ENCODE peak calls at places on chromosomes 11 and 22, in seven cellular contexts. G is omental fat pad, H is lower lobe of right lung, Q is right atrium auricular region, Z is SJSA1, C is GM12865, N is epithelial cell of esophagus. W is an unnamed sample.

GRCh38 chr22:25403752-25404471 is 160.6 kb upstream of the GRK3 start:
- DNase-seq in G (no peak), H (no peak), Q (no peak), Z (peak), C (peak), N (peak), W (peak)

GRCh38 chr22:37999640-38000272 is 15.4 kb upstream of the SOX10 start:
- DNase-seq in G (no peak), H (no peak), Q (no peak), Z (no peak), C (peak), N (peak), W (peak)

GRCh38 chr11:32090774-32091370 is at the start of gene RCN1:
- DNase-seq in G (peak), H (peak), Q (peak), Z (peak), C (peak), N (peak), W (peak)

GRCh38 chr11:18669211-18669593 is 29.4 kb upstream of the TMEM86A start:
- DNase-seq in G (no peak), H (no peak), Q (no peak), Z (no peak), C (no peak), N (peak), W (peak)

GRCh38 chr22:19210188-19210587 is 31.7 kb upstream of the SLC25A1 start:
- DNase-seq in G (no peak), H (no peak), Q (no peak), Z (no peak), C (no peak), N (no peak), W (no peak)

GRCh38 chr11:123494195-123495050 is 64.4 kb downstream of the GRAMD1B start:
- DNase-seq in G (no peak), H (no peak), Q (no peak), Z (no peak), C (no peak), N (peak), W (no peak)

GRCh38 chr22:50175921-50176849 is 5.7 kb downstream of the PANX2 start:
- DNase-seq in G (no peak), H (peak), Q (no peak), Z (no peak), C (no peak), N (no peak), W (no peak)

GRCh38 chr11:3840870-3841425 is at the start of gene RHOG:
- DNase-seq in G (no peak), H (peak), Q (peak), Z (no peak), C (peak), N (peak), W (no peak)

GRCh38 chr11:64123102-64123434 is 42.8 kb downstream of the MACROD1 start:
- DNase-seq in G (no peak), H (peak), Q (no peak), Z (no peak), C (no peak), N (peak), W (no peak)

GRCh38 chr22:50000587-50001387 is 11.8 kb downstream of the IL17REL start:
- DNase-seq in G (no peak), H (peak), Q (no peak), Z (no peak), C (no peak), N (no peak), W (no peak)

GRCh38 chr11:66531841-66532240 is 14.0 kb downstream of the ZDHHC24 start:
- DNase-seq in G (no peak), H (no peak), Q (no peak), Z (no peak), C (no peak), N (no peak), W (no peak)

GRCh38 chr11:104146421-104146820 is 17.5 kb downstream of the PDGFD start:
- DNase-seq in G (no peak), H (no peak), Q (no peak), Z (no peak), C (no peak), N (no peak), W (no peak)

GRCh38 chr22:41780714-41781507 is 19.6 kb upstream of the CCDC134 start:
- DNase-seq in G (peak), H (peak), Q (peak), Z (no peak), C (peak), N (peak), W (peak)

GRCh38 chr11:13868710-13869403 is 93.7 kb upstream of the SPON1 start:
- DNase-seq in G (no peak), H (no peak), Q (no peak), Z (no peak), C (no peak), N (peak), W (no peak)

GRCh38 chr11:27497284-27497866 is 9.2 kb downstream of the LIN7C start:
- DNase-seq in G (no peak), H (no peak), Q (no peak), Z (peak), C (peak), N (peak), W (peak)

GRCh38 chr11:3623126-3623525 is 18.7 kb downstream of the ART5 start:
- DNase-seq in G (no peak), H (no peak), Q (no peak), Z (no peak), C (no peak), N (no peak), W (peak)

GRCh38 chr11:68011046-68011943 is 1.2 kb downstream of the ALDH3B1 start:
- DNase-seq in G (no peak), H (no peak), Q (no peak), Z (no peak), C (no peak), N (no peak), W (peak)

GRCh38 chr22:44369241-44369652 is 56.5 kb upstream of the SHISAL1 start:
- DNase-seq in G (no peak), H (peak), Q (no peak), Z (no peak), C (no peak), N (no peak), W (no peak)

W was measured in NB4.